ENCODE peak calls at places on chromosomes 4 and X, in six cellular contexts. T is pancreas, H is H1, C is ovary, V is cardiac muscle cell, M is IMR-90. A is an unnamed sample. For H3K4me1, the result is how much of the 10 kb centered on the place peaks cover.

GRCh38 chr4:91681544-91681943 is 622.2 kb upstream of the GRID2 start:
- DNase-seq in T (no peak), H (no peak), C (no peak), V (no peak), M (no peak), A (no peak)

GRCh38 chr4:69071286-69071685 is 25.0 kb upstream of the UGT2B7 start:
- DNase-seq in T (no peak), H (no peak), C (no peak), V (no peak), M (no peak), A (no peak)

GRCh38 chr4:8534129-8534528 is 46.1 kb upstream of the GPR78 start:
- DNase-seq in T (no peak), H (peak), C (no peak), V (peak), M (peak), A (no peak)

GRCh38 chrX:68487254-68487653 is 11.6 kb upstream of the YIPF6 start:
- DNase-seq in T (no peak), H (no peak), C (no peak), V (no peak), M (no peak), A (no peak)

GRCh38 chr4:15131551-15131950 is 129.3 kb downstream of the CPEB2 start:
- DNase-seq in T (no peak), H (no peak), C (no peak), V (no peak), M (no peak), A (no peak)

GRCh38 chr4:25103423-25103822 is 56.8 kb downstream of the SEPSECS start:
- DNase-seq in T (no peak), H (no peak), C (peak), V (peak), M (no peak), A (no peak)

GRCh38 chr4:35250771-35251170 is 993.5 kb downstream of the ARAP2 start:
- DNase-seq in T (no peak), H (no peak), C (no peak), V (no peak), M (no peak), A (no peak)

GRCh38 chr4:28279249-28279648 is 1418.6 kb downstream of the STIM2 start:
- DNase-seq in T (no peak), H (no peak), C (no peak), V (no peak), M (no peak), A (no peak)

GRCh38 chr4:54937501-54937900 is 187.9 kb downstream of the KDR start:
- DNase-seq in T (no peak), H (no peak), C (no peak), V (peak), M (no peak), A (no peak)

GRCh38 chrX:78712381-78712780 is 35.1 kb upstream of the LPAR4 start:
- DNase-seq in T (no peak), H (no peak), C (no peak), V (no peak), M (no peak), A (no peak)

GRCh38 chr4:161208564-161208963 is 955.2 kb downstream of the FSTL5 start:
- DNase-seq in T (no peak), H (no peak), C (no peak), V (no peak), M (no peak), A (no peak)

GRCh38 chrX:21207080-21207479 is 167.1 kb upstream of the CNKSR2 start:
- DNase-seq in T (no peak), H (no peak), C (no peak), V (no peak), M (no peak), A (no peak)

GRCh38 chrX:118528089-118528753 is 32.6 kb downstream of the DOCK11 start:
- DNase-seq in T (no peak), H (no peak), C (no peak), V (no peak), M (no peak), A (peak)

GRCh38 chrX:7062912-7063311 is 84.6 kb upstream of the STS start:
- DNase-seq in T (no peak), H (no peak), C (no peak), V (peak), M (no peak), A (no peak)

GRCh38 chr4:14078311-14078710 is 450.8 kb upstream of the BOD1L1 start:
- DNase-seq in T (no peak), H (no peak), C (no peak), V (no peak), M (no peak), A (no peak)

GRCh38 chr4:141134586-141134985 is 1.3 kb upstream of the RNF150 start:
- DNase-seq in T (no peak), H (no peak), C (no peak), V (no peak), M (no peak), A (no peak)

GRCh38 chrX:44162964-44163475 is 180.5 kb downstream of the EFHC2 start:
- DNase-seq in T (no peak), H (no peak), C (no peak), V (no peak), M (no peak), A (no peak)

GRCh38 chr4:48681856-48682255 is 98.2 kb downstream of the FRYL start:
- DNase-seq in T (no peak), H (no peak), C (no peak), V (peak), M (peak), A (no peak)

GRCh38 chr4:167021545-167022155 is 212.6 kb downstream of the SPOCK3 start:
- DNase-seq in T (peak), H (peak), C (peak), V (peak), M (peak), A (no peak)

GRCh38 chrX:394830-395229 is 8.1 kb upstream of the PPP2R3B start:
- DNase-seq in T (no peak), H (no peak), C (no peak), V (no peak), M (no peak), A (no peak)

GRCh38 chr4:30269850-30270249 is 450.3 kb upstream of the PCDH7 start:
- DNase-seq in T (no peak), H (no peak), C (no peak), V (no peak), M (no peak), A (no peak)

GRCh38 chr4:155600246-155600645 is 66.4 kb upstream of the GUCY1A1 start:
- DNase-seq in T (no peak), H (no peak), C (no peak), V (no peak), M (no peak), A (no peak)

GRCh38 chr4:99201687-99202086 is 17.4 kb downstream of the ADH6 start:
- DNase-seq in T (no peak), H (no peak), C (no peak), V (peak), M (peak), A (no peak)

GRCh38 chr4:188147176-188147575 is 7.9 kb downstream of the TRIML1 start:
- DNase-seq in T (no peak), H (no peak), C (no peak), V (no peak), M (no peak), A (no peak)

GRCh38 chr4:113840850-113841249 is 79.3 kb upstream of the CAMK2D start:
- DNase-seq in T (no peak), H (no peak), C (no peak), V (peak), M (peak), A (no peak)

GRCh38 chr4:158810487-158811215 is 41.8 kb downstream of the FNIP2 start:
- DNase-seq in T (no peak), H (no peak), C (peak), V (peak), M (peak), A (no peak)

GRCh38 chrX:66677430-66677829 is 38.6 kb upstream of the EDA2R start:
- DNase-seq in T (no peak), H (no peak), C (no peak), V (peak), M (peak), A (no peak)

GRCh38 chr4:1099270-1099669 is 14.1 kb downstream of the RNF212 start:
- DNase-seq in T (no peak), H (no peak), C (no peak), V (no peak), M (no peak), A (no peak)

GRCh38 chrX:102651242-102651967 is at the start of gene GPRASP1:
- DNase-seq in T (peak), H (no peak), C (peak), V (peak), M (peak), A (peak)

GRCh38 chr4:61866357-61867030 is 666.4 kb downstream of the ADGRL3 start:
- DNase-seq in T (no peak), H (no peak), C (no peak), V (no peak), M (no peak), A (no peak)

GRCh38 chrX:33721927-33722326 is 410.2 kb downstream of the FAM47A start:
- DNase-seq in T (no peak), H (no peak), C (no peak), V (no peak), M (no peak), A (no peak)

GRCh38 chr4:85128246-85129204 is 162.0 kb upstream of the WDFY3 start:
- DNase-seq in T (no peak), H (no peak), C (no peak), V (no peak), M (no peak), A (no peak)

GRCh38 chr4:54433686-54434085 is 204.6 kb downstream of the PDGFRA start:
- DNase-seq in T (no peak), H (no peak), C (no peak), V (peak), M (peak), A (no peak)

GRCh38 chrX:25810202-25810601 is 327.9 kb upstream of the MAGEB18 start:
- DNase-seq in T (no peak), H (no peak), C (no peak), V (peak), M (peak), A (no peak)

GRCh38 chr4:172169871-172170270 is 356.7 kb downstream of the GALNTL6 start:
- DNase-seq in T (no peak), H (no peak), C (no peak), V (no peak), M (peak), A (no peak)

GRCh38 chr4:61273237-61273636 is 73.1 kb downstream of the ADGRL3 start:
- DNase-seq in T (no peak), H (no peak), C (no peak), V (peak), M (peak), A (no peak)

GRCh38 chr4:76377481-76377901 is 43.5 kb downstream of the CCDC158 start:
- DNase-seq in T (no peak), H (no peak), C (no peak), V (peak), M (no peak), A (no peak)

GRCh38 chr4:186826866-186827541 is 103.3 kb upstream of the FAT1 start:
- DNase-seq in T (no peak), H (no peak), C (no peak), V (no peak), M (peak), A (no peak)
- H3K4me1 ChIP-seq in T (under half), H (under half), C (under half), V (under half), M (under half), A (under half)

DNA sequence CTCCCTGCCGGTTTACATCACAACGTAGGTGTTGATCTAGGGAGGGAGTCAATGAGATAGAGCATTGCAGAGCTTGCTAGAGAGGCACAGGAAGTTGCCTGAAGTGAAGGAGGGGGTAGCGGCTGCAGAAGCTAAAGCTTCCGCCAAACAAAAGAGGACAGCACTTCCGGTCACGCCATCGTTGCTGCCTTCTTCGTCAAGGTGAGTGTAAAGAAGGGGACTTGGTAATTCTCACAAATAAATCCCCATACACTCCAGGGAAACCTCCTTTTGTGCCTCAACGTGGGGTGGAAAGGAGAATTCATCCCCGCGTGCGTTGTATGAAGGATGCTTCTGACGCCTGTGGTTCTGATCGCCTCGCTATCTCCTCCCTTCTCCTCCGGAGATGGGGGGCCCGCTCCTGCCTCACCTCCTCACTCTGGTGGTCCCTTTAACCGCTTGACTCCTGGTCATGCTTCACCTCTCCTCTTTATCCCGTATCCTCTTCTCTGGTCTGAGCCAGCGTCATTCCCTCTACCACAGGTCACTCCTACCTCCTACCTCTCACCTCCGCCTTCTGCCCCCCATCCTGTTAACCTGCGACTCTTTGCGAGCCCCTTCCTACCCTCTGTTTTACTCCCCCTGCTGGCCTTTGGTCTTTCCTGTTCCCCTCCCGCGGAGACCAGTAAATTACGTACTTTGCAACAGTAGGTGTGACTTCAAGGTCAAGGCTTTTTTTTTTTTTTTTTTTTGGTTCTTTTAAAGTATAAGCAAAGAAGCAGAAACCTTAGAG is 59.9 kb downstream of the GSPT2 start:
- DNase-seq in T (no peak), H (peak), C (peak), V (peak), M (peak), A (no peak)
- H3K27ac ChIP-seq in T (no peak), H (peak), C (no peak), V (peak), M (peak), A (peak)

GRCh38 chrX:37752941-37753340 is 26.9 kb upstream of the CYBB start:
- DNase-seq in T (no peak), H (no peak), C (no peak), V (no peak), M (no peak), A (no peak)
- H3K4me1 ChIP-seq in T (under half), H (under half), C (under half), V (under half), M (under half), A (under half)

DNA sequence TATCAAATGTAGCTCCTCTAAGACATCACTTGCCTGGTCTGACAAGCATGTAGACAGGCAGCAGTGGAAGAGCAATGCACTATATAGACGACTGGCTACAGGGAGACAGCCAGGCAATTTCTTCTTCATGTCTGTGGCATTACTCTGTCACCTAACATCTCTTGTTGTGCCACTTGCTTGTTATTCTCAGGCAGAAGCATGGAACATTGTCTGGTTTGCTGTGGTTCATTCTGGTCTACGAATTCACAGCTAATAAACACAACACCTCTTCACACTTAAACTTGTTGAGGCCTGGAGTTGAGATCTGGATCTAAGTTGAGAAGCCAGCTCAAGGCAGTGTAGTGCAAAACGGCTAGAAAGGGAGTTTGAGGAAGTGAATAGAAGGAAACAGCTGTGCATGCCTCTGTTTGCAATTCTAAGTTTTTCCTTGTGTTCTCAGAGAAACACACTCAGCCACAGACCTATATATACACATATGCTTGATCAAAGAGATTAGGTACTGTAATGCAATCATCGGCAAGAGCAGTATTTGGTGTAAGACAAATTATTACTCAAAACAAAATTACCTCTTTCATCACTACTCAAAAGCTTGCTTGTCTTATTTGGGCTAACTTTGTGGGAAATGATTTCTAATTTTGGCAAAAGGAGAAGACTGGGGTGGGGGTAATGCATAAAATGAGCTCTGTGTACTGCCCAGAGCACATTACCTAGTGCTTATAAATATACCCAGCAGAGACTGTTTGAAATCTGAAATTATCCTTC is 243.8 kb downstream of the PPP3CA start:
- DNase-seq in T (no peak), H (no peak), C (no peak), V (peak), M (peak), A (no peak)
- H3K27ac ChIP-seq in T (no peak), H (no peak), C (no peak), V (peak), M (no peak), A (no peak)

DNA sequence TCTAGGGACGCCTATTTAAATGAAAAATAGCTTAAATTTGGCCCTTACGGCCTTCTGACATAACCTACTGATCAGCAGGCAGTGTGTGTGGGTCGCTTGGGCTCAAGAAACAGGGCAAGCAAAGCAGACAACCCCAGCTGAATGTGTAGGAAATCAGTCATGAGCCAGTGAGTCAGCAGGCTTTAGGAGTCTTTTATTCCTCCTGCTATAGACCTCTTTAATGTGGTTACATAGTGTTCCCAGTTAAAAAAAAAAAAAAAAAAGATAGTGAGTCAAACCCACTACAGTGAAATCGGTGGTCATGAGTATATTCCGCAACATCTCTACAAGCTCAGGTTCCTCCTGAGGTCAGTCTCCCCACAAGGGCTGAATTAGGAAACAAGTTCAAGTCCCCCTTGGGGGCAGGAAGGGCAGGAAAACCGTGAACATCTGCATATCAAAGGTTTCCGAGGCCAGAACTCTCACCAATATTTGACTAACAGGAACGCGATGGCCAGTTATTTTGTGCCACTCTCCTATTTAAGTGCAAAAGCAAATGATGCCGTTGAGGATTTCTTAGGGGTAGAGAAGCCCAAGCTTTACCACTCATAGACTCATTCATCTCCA is 32.7 kb downstream of the ACSL1 start:
- DNase-seq in T (no peak), H (no peak), C (no peak), V (peak), M (peak), A (no peak)
- H3K4me1 ChIP-seq in T (under half), H (under half), C (under half), V (under half), M (under half), A (under half)

DNA sequence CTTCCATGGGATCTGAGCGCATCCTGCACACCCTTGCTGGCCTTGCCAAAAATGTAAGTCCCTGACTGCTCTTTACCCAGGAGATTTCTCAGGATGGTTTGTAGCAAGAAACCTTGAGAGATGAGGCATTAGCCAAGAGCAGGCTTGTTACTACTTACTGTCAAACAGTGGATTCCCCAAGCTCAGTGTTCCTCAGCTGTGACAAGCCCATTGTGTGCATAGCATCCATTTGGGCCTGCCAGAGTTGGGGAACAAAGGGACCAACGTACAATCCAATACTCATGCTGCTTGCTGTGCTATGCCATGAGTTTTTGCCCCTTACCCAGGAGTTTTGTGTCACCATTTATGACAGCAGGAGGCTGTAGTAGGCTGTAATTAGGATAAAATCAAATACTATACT is 267.6 kb downstream of the TENM3 start:
- DNase-seq in T (no peak), H (no peak), C (no peak), V (no peak), M (no peak), A (no peak)
- H3K27ac ChIP-seq in T (no peak), H (no peak), C (no peak), V (no peak), M (no peak), A (no peak)

GRCh38 chrX:107716816-107717700 is 58.5 kb downstream of the TSC22D3 start:
- DNase-seq in T (peak), H (no peak), C (peak), V (peak), M (peak), A (peak)

GRCh38 chrX:107714196-107714811 is 61.3 kb downstream of the TSC22D3 start:
- DNase-seq in T (no peak), H (no peak), C (no peak), V (peak), M (no peak), A (peak)

GRCh38 chrX:107718156-107718621 is 57.4 kb downstream of the TSC22D3 start:
- DNase-seq in T (peak), H (no peak), C (peak), V (peak), M (peak), A (peak)

GRCh38 chrX:107715331-107716044 is 60.1 kb downstream of the TSC22D3 start:
- DNase-seq in T (no peak), H (no peak), C (no peak), V (peak), M (peak), A (no peak)

GRCh38 chrX:107716045-107716684 is 59.4 kb downstream of the TSC22D3 start:
- DNase-seq in T (peak), H (no peak), C (no peak), V (peak), M (peak), A (no peak)
- H3K4me1 ChIP-seq in T (under half), H (under half), C (under half), V (under half), M (under half), A (under half)

DNA sequence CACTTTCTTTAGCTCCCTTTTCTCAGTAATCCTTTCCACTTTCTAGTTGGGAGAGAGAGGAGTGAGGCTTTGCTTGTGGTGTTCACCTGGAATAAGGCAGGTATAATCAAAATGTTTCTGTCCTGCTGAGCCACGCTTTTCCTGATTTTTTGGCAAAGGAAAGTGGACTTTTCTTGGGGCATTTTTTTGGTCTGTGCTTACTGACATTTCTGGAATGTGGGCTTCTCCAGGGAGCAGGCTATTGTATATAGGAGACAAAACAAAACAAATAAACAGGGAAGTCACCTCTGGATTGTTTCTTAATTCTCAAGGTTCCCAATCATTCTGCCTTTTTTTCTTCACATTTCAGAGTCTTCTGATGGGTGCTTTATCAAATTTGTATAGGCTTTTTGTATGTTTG is 25.7 kb upstream of the RP2 start:
- DNase-seq in T (no peak), H (no peak), C (no peak), V (no peak), M (no peak), A (no peak)
- H3K27ac ChIP-seq in T (no peak), H (no peak), C (no peak), V (no peak), M (no peak), A (no peak)

A was measured in effector memory CD4-positive, alpha-beta T cell.